ENCODE peak calls at places on chromosome 21, in nine cellular contexts. J, B, I, D, G, E, N, P and T are unnamed samples. For H3K9me3, the result is how much of the 10 kb centered on the place peaks cover.

GRCh38 chr21:16911166-16911607 is 601.7 kb upstream of the CXADR start:
- DNase-seq in E (no peak), D (no peak), N (no peak), B (no peak), J (no peak), G (no peak), I (no peak), P (no peak), T (no peak)

GRCh38 chr21:43827015-43827611 is 37.7 kb downstream of the RRP1 start:
- DNase-seq in E (no peak), G (no peak), D (peak), J (peak), P (no peak), N (no peak), I (no peak), B (no peak), T (no peak)

GRCh38 chr21:33070921-33071877 is 1.3 kb downstream of the OLIG1 start:
- DNase-seq in E (peak), P (no peak), B (no peak), I (no peak), N (no peak), D (no peak), G (no peak), J (no peak), T (no peak)

GRCh38 chr21:31731112-31731801 is 661 bp downstream of the SCAF4 start:
- DNase-seq in N (peak), G (peak), J (peak), D (peak), P (peak), B (no peak), I (no peak), E (peak), T (peak)

GRCh38 chr21:32442566-32443318 is 30.2 kb downstream of the EVA1C start:
- DNase-seq in G (no peak), N (no peak), E (no peak), J (no peak), D (no peak), P (peak), I (no peak), B (peak), T (no peak)

GRCh38 chr21:33036430-33037162 is 10.9 kb downstream of the OLIG2 start:
- DNase-seq in G (no peak), D (no peak), P (peak), E (peak), J (peak), N (peak), B (peak), I (peak), T (no peak)

GRCh38 chr21:32915099-32915498 is 110.6 kb upstream of the OLIG2 start:
- DNase-seq in I (no peak), P (no peak), G (no peak), J (no peak), B (no peak), N (no peak), E (no peak), D (no peak), T (no peak)

GRCh38 chr21:39676054-39676771 is 63.5 kb downstream of the B3GALT5 start:
- DNase-seq in B (no peak), G (no peak), E (no peak), P (no peak), N (no peak), I (no peak), D (no peak), J (peak), T (no peak)

GRCh38 chr21:41429305-41429704 is 3.3 kb downstream of the MX1 start:
- DNase-seq in E (no peak), I (no peak), G (no peak), N (no peak), D (no peak), B (no peak), P (no peak), J (no peak), T (no peak)

GRCh38 chr21:28893687-28894086 is 99.0 kb downstream of the LTN1 start:
- DNase-seq in I (no peak), P (no peak), J (no peak), B (no peak), N (no peak), D (peak), E (no peak), G (no peak), T (no peak)

GRCh38 chr21:27513825-27514224 is 546.9 kb upstream of the ADAMTS5 start:
- DNase-seq in P (no peak), D (no peak), E (no peak), B (peak), N (no peak), G (no peak), I (no peak), J (no peak), T (no peak)

GRCh38 chr21:27515676-27516075 is 548.8 kb upstream of the ADAMTS5 start:
- DNase-seq in J (no peak), P (no peak), B (no peak), D (no peak), G (no peak), E (no peak), I (no peak), N (no peak), T (no peak)

DNA sequence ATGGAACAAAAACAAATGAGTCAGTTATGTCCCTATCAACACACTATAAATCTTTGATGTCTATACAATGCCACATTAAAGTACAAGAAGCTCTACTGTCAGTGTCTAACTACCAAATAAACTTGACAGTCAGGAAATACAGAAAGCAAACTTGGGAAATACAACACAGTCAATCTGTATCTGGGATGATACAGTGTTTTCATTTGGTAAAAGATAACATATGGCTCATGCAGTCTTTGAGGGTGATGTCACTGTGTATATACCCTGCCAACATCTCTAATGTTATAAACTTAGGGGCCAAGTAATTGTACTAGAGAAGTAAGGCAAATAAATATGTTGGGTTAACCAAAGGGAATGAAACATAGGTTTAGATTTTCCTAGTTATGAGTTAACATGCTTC is 552.5 kb upstream of the ADAMTS5 start:
- DNase-seq in J (no peak), G (no peak), B (peak), I (peak), N (no peak), D (no peak), E (no peak), P (no peak), T (no peak)
- H3K9me3 ChIP-seq in J (under half), G (under half), B (under half), I (under half), N (under half), D (under half), E (under half), P (under half), T (under half)

DNA sequence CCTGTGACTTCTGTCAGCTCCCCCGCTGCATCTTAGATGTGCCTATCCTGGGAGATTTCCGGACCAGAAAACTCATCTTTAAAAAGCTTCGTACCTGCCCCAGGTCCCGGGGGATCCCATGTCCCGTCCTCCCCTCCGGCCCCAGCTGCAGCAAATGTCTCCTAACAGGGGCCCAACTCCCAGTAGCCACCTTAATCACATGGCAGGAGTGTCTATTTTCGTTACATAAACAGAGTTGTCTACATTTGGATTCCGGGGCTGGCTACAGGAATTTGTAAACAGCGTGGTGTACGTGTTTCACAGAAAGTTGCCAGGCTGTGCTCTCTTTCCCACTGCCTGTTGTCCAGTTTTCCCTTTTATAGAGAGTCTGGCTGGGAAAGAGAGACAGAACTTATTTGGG is 17.9 kb upstream of the KCNE2 start:
- DNase-seq in E (no peak), G (no peak), N (no peak), J (no peak), P (no peak), I (peak), D (no peak), B (no peak), T (no peak)
- H3K9me3 ChIP-seq in E (under half), G (under half), N (under half), J (under half), P (under half), I (under half), D (under half), B (under half), T (under half)

GRCh38 chr21:20108976-20109375 is 889.2 kb upstream of the NCAM2 start:
- DNase-seq in I (no peak), N (no peak), B (no peak), E (no peak), J (no peak), P (no peak), G (no peak), D (no peak), T (no peak)

GRCh38 chr21:20110368-20110767 is 887.8 kb upstream of the NCAM2 start:
- DNase-seq in G (no peak), E (no peak), D (no peak), B (no peak), P (no peak), N (no peak), J (no peak), I (no peak), T (no peak)
- H3K9me3 ChIP-seq in G (under half), E (under half), D (under half), B (under half), P (under half), N (under half), J (under half), I (under half), T (under half)

DNA sequence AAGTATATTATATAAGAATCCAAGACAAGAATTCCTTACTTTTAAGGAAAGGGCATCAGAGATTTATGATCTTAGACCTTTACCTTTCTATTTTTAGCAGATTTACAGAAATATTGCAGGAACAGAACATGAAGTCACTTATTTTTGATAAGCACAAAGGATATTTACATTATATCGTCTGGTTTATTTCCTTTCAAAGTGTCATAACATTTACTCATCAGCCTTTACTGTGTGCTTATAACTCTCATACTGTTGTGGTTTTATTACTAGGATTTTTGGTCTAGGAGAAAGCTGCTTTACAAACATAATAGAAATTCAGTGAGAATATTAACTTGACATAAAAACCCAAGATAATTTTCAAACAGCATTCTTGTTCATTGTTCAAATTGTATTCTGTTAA is 47.6 kb downstream of the APP start:
- DNase-seq in N (no peak), D (no peak), P (no peak), J (no peak), B (no peak), G (no peak), I (no peak), E (no peak), T (no peak)
- H3K9me3 ChIP-seq in N (under half), D (under half), P (under half), J (under half), B (under half), G (under half), I (under half), E (under half), T (under half)

GRCh38 chr21:29989634-29990234 is 49.9 kb upstream of the GRIK1 start:
- DNase-seq in N (no peak), B (no peak), E (no peak), J (no peak), G (no peak), D (no peak), P (no peak), I (no peak), T (no peak)
- H3K9me3 ChIP-seq in N (under half), B (under half), E (under half), J (under half), G (under half), D (under half), P (under half), I (under half), T (under half)

DNA sequence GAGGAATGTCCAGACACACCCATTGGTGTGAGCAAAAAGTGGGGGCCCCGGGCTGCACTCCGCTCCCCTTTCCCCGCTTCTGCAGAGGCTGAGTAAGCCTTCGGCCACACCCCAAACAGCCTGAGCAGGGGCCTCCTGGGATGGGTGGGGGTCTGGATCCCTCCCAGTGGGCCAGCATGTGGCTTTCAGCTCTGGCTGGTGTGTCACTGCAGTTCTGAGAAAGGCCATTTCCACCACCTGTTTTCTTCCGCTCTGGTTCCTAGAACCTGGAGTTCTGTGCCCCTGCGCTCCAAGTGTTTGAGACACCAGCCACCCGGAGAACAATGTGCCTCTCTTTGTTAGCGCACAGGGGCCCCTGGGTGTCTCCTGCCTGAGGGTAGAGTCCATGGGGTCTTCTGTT is 30.9 kb downstream of the SLC37A1 start:
- DNase-seq in D (peak), P (no peak), B (no peak), J (no peak), N (peak), I (no peak), E (no peak), G (no peak), T (no peak)
- H3K9me3 ChIP-seq in D (under half), P (under half), B (under half), J (under half), N (under half), I (under half), E (under half), G (under half), T (under half)

GRCh38 chr21:27418338-27418737 is 451.4 kb upstream of the ADAMTS5 start:
- DNase-seq in D (no peak), P (no peak), N (no peak), B (no peak), G (no peak), J (no peak), E (no peak), I (no peak), T (no peak)
- H3K9me3 ChIP-seq in D (under half), P (under half), N (under half), B (under half), G (under half), J (under half), E (under half), I (under half), T (under half)

GRCh38 chr21:26977741-26978140 is 10.9 kb upstream of the ADAMTS5 start:
- DNase-seq in P (no peak), I (no peak), E (no peak), D (no peak), J (no peak), N (no peak), G (no peak), B (no peak), T (no peak)

GRCh38 chr21:26982767-26983166 is 15.9 kb upstream of the ADAMTS5 start:
- DNase-seq in E (no peak), N (peak), I (no peak), G (no peak), B (no peak), P (no peak), D (no peak), J (no peak), T (no peak)
- H3K9me3 ChIP-seq in E (under half), N (under half), I (under half), G (under half), B (under half), P (under half), D (under half), J (under half), T (under half)

GRCh38 chr21:46229923-46230260 is 1.3 kb upstream of the LSS start:
- DNase-seq in J (no peak), I (no peak), P (no peak), G (no peak), D (no peak), N (no peak), B (no peak), E (no peak), T (no peak)
- H3K9me3 ChIP-seq in J (under half), I (under half), P (under half), G (under half), D (under half), N (under half), B (under half), E (under half), T (under half)

GRCh38 chr21:8993284-8993942 is 1528.0 kb upstream of the TPTE start:
- DNase-seq in G (no peak), N (no peak), J (no peak), B (no peak), P (no peak), I (no peak), E (no peak), D (peak), T (no peak)
- H3K9me3 ChIP-seq in G (half or more), N (under half), J (under half), B (under half), P (under half), I (under half), E (under half), D (under half), T (under half)